ENCODE peak calls at places on chromosomes 13 and 19, in nine cellular contexts. O is aorta; E is activated T-helper 2 cell treated with anti-CD3 and anti-CD28 coated beads, Interferon-gamma antibody, Interleukin-2, Interleukin-4, amounts not matched to agents 10 μg/mL and 5 μg/mL and 100 μg/mL, durations not matched to agents 14 hours and 24 hours and 36 hours; R is COR-L47; T is naive thymus-derived CD8-positive, alpha-beta T cell; U is transverse colon; A is endothelial cell; C is type B pancreatic cell; Q is DMS153. J is an unnamed sample.

GRCh38 chr19:46925548-46925950 is 64.8 kb downstream of the ARHGAP35 start:
- DNase-seq in O (no peak), E (no peak), R (no peak), T (no peak), U (peak), A (no peak), C (no peak), Q (no peak), J (no peak)

GRCh38 chr13:67228909-67229308 is 1.2 kb downstream of the PCDH9 start:
- DNase-seq in O (peak), E (no peak), R (no peak), T (no peak), U (no peak), A (no peak), C (no peak), Q (no peak), J (no peak)

GRCh38 chr13:38452656-38453055 is 103.0 kb downstream of the UFM1 start:
- DNase-seq in O (no peak), E (no peak), R (no peak), T (no peak), U (no peak), A (no peak), C (no peak), Q (no peak), J (no peak)

GRCh38 chr13:113077953-113078894 is 27.4 kb upstream of the F7 start:
- DNase-seq in O (peak), E (no peak), R (no peak), T (no peak), U (no peak), A (no peak), C (no peak), Q (no peak), J (no peak)

GRCh38 chr19:56969726-56970125 is 129.2 kb upstream of the PEG3 start:
- DNase-seq in O (no peak), E (no peak), R (no peak), T (no peak), U (no peak), A (no peak), C (no peak), Q (no peak), J (no peak)

GRCh38 chr13:42548731-42549554 is 25.0 kb upstream of the TNFSF11 start:
- DNase-seq in O (no peak), E (no peak), R (no peak), T (no peak), U (peak), A (no peak), C (no peak), Q (no peak), J (no peak)

GRCh38 chr13:36673838-36674326 is at the start of gene SERTM1:
- DNase-seq in O (peak), E (no peak), R (peak), T (no peak), U (no peak), A (peak), C (peak), Q (peak), J (no peak)

GRCh38 chr19:12952488-12953455 is 4.3 kb downstream of the GADD45GIP1 start:
- DNase-seq in O (peak), E (no peak), R (no peak), T (no peak), U (no peak), A (no peak), C (no peak), Q (no peak), J (no peak)

GRCh38 chr13:51913421-51914136 is 51.8 kb downstream of the CCDC70 start:
- DNase-seq in O (no peak), E (no peak), R (no peak), T (no peak), U (no peak), A (peak), C (no peak), Q (peak), J (no peak)

GRCh38 chr13:71801781-71802180 is 65.2 kb downstream of the DACH1 start:
- DNase-seq in O (no peak), E (no peak), R (peak), T (no peak), U (no peak), A (no peak), C (no peak), Q (no peak), J (no peak)

GRCh38 chr13:21970918-21971317 is 300.0 kb downstream of the FGF9 start:
- DNase-seq in O (no peak), E (no peak), R (no peak), T (no peak), U (no peak), A (no peak), C (no peak), Q (no peak), J (no peak)

GRCh38 chr19:48669903-48670668 is 2.7 kb downstream of the NTN5 start:
- DNase-seq in O (no peak), E (no peak), R (no peak), T (no peak), U (no peak), A (no peak), C (no peak), Q (no peak), J (no peak)

GRCh38 chr19:50518091-50519005 is 4.6 kb upstream of the ASPDH start:
- DNase-seq in O (peak), E (no peak), R (no peak), T (no peak), U (no peak), A (no peak), C (no peak), Q (no peak), J (no peak)

GRCh38 chr13:20938302-20938701 is 35.8 kb upstream of the XPO4 start:
- DNase-seq in O (no peak), E (no peak), R (no peak), T (no peak), U (no peak), A (no peak), C (no peak), Q (no peak), J (no peak)

GRCh38 chr19:51207747-51208146 is 17.1 kb upstream of the CD33 start:
- DNase-seq in O (no peak), E (no peak), R (no peak), T (no peak), U (no peak), A (no peak), C (no peak), Q (no peak), J (no peak)

J was measured in HuH-7.